ENCODE peak calls at places on chromosome 22, in nine cellular contexts. B, O, L, D, S, W, N, K and Q are unnamed samples.

GRCh38 chr22:42484506-42484905 is 35.1 kb downstream of the RRP7A start:
- DNase-seq in D (no peak), S (no peak), B (no peak), N (no peak), O (no peak), W (no peak), K (no peak), L (no peak), Q (no peak)

GRCh38 chr22:42673898-42674390 is 24.8 kb upstream of the CYB5R3 start:
- DNase-seq in D (no peak), W (no peak), S (no peak), B (no peak), O (no peak), K (no peak), N (no peak), L (no peak), Q (no peak)

GRCh38 chr22:28902490-28902889 is 19.1 kb downstream of the ZNRF3 start:
- DNase-seq in D (no peak), N (no peak), W (no peak), O (no peak), B (no peak), L (no peak), S (no peak), K (no peak), Q (no peak)

GRCh38 chr22:20440637-20441591 is 3.3 kb upstream of the SCARF2 start:
- DNase-seq in N (no peak), W (no peak), K (no peak), D (no peak), S (peak), B (no peak), O (peak), L (no peak), Q (no peak)

GRCh38 chr22:45671051-45671782 is 417 bp upstream of the ATXN10 start:
- DNase-seq in S (peak), N (no peak), O (no peak), L (no peak), K (no peak), B (no peak), W (no peak), D (no peak), Q (no peak)

GRCh38 chr22:19060356-19061009 is 61.7 kb downstream of the DGCR2 start:
- DNase-seq in S (peak), L (no peak), O (peak), W (peak), B (no peak), D (peak), K (no peak), N (peak), Q (peak)

GRCh38 chr22:20268350-20269012 is 363 bp upstream of the RTN4R start:
- DNase-seq in S (peak), O (peak), D (peak), N (peak), K (peak), L (peak), B (peak), W (no peak), Q (no peak)

GRCh38 chr22:19146215-19146968 is 1.9 kb upstream of the ESS2 start:
- DNase-seq in S (peak), L (no peak), W (no peak), O (no peak), K (no peak), B (no peak), N (no peak), D (no peak), Q (no peak)

GRCh38 chr22:46678785-46679700 is 58.9 kb downstream of the GRAMD4 start:
- DNase-seq in D (no peak), K (no peak), N (peak), O (no peak), B (no peak), S (no peak), L (no peak), W (no peak), Q (no peak)

GRCh38 chr22:28014141-28015055 is 95.3 kb upstream of the PITPNB start:
- DNase-seq in D (no peak), K (no peak), B (no peak), L (no peak), N (no peak), S (peak), O (peak), W (peak), Q (peak)

GRCh38 chr22:46862418-46863324 is 100.2 kb downstream of the TBC1D22A start:
- DNase-seq in N (no peak), O (no peak), K (no peak), W (no peak), S (no peak), L (no peak), D (no peak), B (no peak), Q (peak)

GRCh38 chr22:46239261-46240048 is 10.6 kb downstream of the CDPF1 start:
- DNase-seq in D (no peak), S (peak), O (no peak), W (no peak), K (no peak), B (no peak), L (no peak), N (no peak), Q (no peak)

GRCh38 chr22:20040801-20041200 is 19.9 kb downstream of the TANGO2 start:
- DNase-seq in K (no peak), B (no peak), L (no peak), S (no peak), O (no peak), W (no peak), N (no peak), D (no peak), Q (no peak)

GRCh38 chr22:27541831-27542230 is 259.7 kb downstream of the MN1 start:
- DNase-seq in L (no peak), B (no peak), D (no peak), N (no peak), W (no peak), K (no peak), S (no peak), O (no peak), Q (no peak)

GRCh38 chr22:45201678-45202332 is 38.1 kb downstream of the NUP50 start:
- DNase-seq in L (peak), W (no peak), S (no peak), N (peak), B (no peak), K (no peak), O (no peak), D (peak), Q (no peak)

GRCh38 chr22:25582946-25583345 is 18.5 kb downstream of the GRK3 start:
- DNase-seq in L (no peak), S (no peak), O (no peak), N (peak), K (no peak), D (no peak), W (no peak), B (no peak), Q (no peak)

GRCh38 chr22:50621491-50621880 is 6.5 kb downstream of the ARSA start:
- DNase-seq in W (no peak), N (no peak), S (peak), K (no peak), D (no peak), B (no peak), L (no peak), O (no peak), Q (no peak)

GRCh38 chr22:32544953-32545558 is 70.4 kb downstream of the FBXO7 start:
- DNase-seq in L (no peak), B (no peak), S (peak), D (no peak), W (peak), N (peak), K (no peak), O (no peak), Q (no peak)

GRCh38 chr22:50460942-50461341 is 13.9 kb downstream of the SBF1 start:
- DNase-seq in D (no peak), N (no peak), B (peak), S (no peak), W (no peak), O (no peak), K (no peak), L (no peak), Q (peak)

GRCh38 chr22:46107089-46107664 is 43.1 kb upstream of the PPARA start:
- DNase-seq in O (peak), W (no peak), L (no peak), K (no peak), N (no peak), S (no peak), B (peak), D (no peak), Q (no peak)

GRCh38 chr22:35649026-35649553 is 844 bp downstream of the APOL6 start:
- DNase-seq in L (no peak), S (no peak), B (no peak), O (no peak), D (no peak), K (no peak), W (no peak), N (no peak), Q (no peak)

GRCh38 chr22:35648066-35649025 is at the start of gene APOL6:
- DNase-seq in D (peak), K (peak), O (no peak), N (peak), S (peak), B (peak), L (peak), W (no peak), Q (peak)

GRCh38 chr22:35651085-35651484 is 2.8 kb downstream of the APOL6 start:
- DNase-seq in K (no peak), W (no peak), L (peak), D (no peak), B (no peak), N (no peak), S (peak), O (no peak), Q (no peak)

GRCh38 chr22:35645646-35646045 is 2.6 kb upstream of the APOL6 start:
- DNase-seq in K (no peak), D (no peak), B (no peak), S (peak), N (no peak), L (peak), W (no peak), O (no peak), Q (peak)

DNA sequence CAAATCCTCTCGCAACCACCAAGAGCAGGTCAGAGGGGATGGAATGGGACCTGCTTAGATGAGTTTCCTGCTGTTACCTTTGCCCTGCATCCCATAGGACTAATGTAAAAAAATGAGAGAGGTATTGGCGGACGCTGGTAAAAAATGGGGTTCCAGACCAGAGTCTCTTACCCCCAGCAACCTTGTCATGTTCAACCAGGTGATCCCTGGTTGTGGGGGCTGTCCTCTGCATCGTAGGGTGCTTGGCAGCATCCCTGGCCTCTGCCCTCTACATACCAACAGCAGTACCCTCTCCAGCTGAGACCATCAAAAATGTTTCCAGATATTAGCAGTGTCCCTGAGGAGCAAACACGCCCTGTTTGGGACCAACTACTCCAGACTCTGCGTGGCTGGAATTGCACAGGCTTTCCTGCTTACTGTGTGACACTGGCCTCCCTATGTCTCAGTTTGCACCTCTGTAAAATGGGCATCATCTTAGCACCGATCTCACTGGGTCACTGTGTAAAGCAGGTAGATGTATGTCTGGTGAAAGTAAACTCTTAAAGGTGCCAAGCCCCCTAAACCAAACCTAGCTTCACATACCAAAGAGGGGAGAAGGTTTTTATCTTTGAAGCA is 1.5 kb downstream of the APOL6 start:
- DNase-seq in K (no peak), L (no peak), W (no peak), B (no peak), N (no peak), O (no peak), D (no peak), S (peak), Q (peak)
- H3K4me3 ChIP-seq in K (no peak), L (no peak), W (peak), B (peak), N (no peak), O (peak), D (no peak), S (peak), Q (no peak)

GRCh38 chr22:36862251-36863242 is 1.7 kb downstream of the NCF4 start:
- DNase-seq in S (peak), D (no peak), O (peak), K (no peak), N (no peak), L (no peak), W (no peak), B (peak), Q (peak)
- TF ChIP-seq POLR2A in S (peak), D (no peak), O (no peak), K (no peak), N (no peak), L (no peak), W (no peak), B (no peak), Q (no peak)

DNA sequence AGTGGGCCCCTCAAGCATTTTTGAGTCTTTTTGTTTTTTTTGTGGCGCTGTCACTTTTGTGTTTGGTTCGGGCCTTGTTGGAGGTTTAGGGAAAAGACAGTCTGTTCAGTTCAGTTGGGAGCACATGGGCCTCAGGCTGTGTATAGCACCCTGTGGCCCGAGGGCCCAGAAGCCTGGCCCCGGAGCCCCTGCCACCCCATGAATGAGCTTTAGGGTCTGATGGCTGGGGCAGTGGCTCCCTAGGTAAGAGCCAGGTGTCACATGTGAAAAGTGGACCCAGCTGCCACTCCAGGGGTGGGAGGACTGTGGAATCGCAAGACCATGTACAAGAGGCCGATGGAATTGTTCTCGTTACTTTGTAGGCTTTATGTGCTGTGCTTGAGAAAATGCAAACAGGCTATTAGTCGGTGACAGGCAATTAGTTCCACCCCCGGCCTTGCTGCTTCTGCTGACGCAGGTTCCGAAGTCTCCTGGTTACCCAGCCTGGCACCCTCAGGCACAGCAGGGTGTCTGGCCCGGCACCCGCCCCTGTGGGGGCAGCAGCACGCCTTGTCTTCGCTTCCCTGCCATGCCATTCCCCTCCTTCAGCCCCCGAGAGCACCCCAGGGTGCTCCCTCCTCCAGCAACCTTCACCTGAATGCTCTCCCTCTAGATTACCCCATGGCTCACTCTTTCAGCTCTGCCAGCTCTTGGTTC is 38.2 kb upstream of the PARVG start:
- DNase-seq in O (peak), L (no peak), S (no peak), W (no peak), D (no peak), B (no peak), N (no peak), K (no peak), Q (no peak)
- TF ChIP-seq CTCF in O (no peak), L (no peak), S (no peak), W (no peak), D (no peak), B (no peak), N (no peak), K (no peak), Q (no peak)

GRCh38 chr22:37542959-37543358 is 17.3 kb upstream of the CDC42EP1 start:
- DNase-seq in S (no peak), L (no peak), W (no peak), O (no peak), K (no peak), D (no peak), N (no peak), B (no peak), Q (no peak)

GRCh38 chr22:37547249-37547741 is 13.0 kb upstream of the CDC42EP1 start:
- DNase-seq in D (no peak), O (no peak), L (no peak), K (no peak), S (no peak), N (no peak), B (no peak), W (no peak), Q (no peak)

GRCh38 chr22:37544955-37545702 is 15.2 kb upstream of the CDC42EP1 start:
- DNase-seq in O (peak), S (no peak), N (peak), K (peak), W (no peak), B (peak), L (peak), D (peak), Q (no peak)

GRCh38 chr22:37546436-37547248 is 13.6 kb upstream of the CDC42EP1 start:
- DNase-seq in K (no peak), W (no peak), N (peak), O (peak), D (no peak), L (no peak), S (no peak), B (peak), Q (peak)

DNA sequence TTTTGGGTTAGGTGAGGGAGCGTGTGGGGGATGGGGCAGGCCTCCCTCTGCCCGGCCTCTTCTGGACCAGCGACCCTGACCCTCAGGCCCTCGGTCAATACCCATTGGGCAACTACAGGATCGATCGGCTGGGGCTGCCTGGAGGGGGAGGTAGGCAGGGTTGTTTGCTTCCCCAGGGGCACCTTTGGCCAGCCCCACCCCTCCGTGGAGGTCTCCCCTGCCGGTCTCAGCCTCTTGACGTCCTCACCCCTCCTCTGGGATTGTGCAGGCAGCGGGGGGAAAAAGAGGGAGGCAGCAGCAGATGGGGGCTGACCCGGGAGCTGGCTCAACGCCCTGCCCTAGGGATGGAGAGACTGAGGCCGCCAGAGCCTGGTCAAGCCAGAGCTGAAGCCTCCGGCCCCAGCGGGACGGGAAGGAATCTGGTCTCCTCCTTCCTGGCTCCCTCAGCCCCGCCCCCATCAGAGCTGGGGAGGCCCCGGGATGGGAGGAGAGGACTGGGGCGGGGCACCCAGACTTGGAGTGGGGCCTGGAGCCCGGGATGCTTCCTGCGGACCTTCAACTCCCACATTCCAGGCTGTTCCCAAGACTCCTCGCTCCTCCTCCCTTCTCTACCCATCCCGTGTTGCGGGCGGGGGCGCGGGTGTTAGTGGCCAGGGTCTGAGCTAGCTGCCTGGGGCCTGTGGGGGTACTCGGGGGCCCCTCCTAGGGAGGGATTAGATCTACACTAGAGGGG is 14.4 kb upstream of the CDC42EP1 start:
- DNase-seq in N (peak), L (peak), S (peak), K (peak), O (peak), B (peak), W (peak), D (peak), Q (peak)
- H3K4me3 ChIP-seq in N (peak), L (peak), S (no peak), K (no peak), O (peak), B (peak), W (peak), D (peak), Q (no peak)

GRCh38 chr22:30028731-30029130 is 51.5 kb upstream of the HORMAD2 start:
- DNase-seq in N (no peak), K (no peak), S (no peak), O (no peak), B (no peak), L (no peak), D (no peak), W (no peak), Q (peak)
- TF ChIP-seq POLR2A in N (no peak), K (no peak), S (no peak), O (no peak), B (no peak), L (no peak), D (no peak), W (no peak), Q (no peak)

GRCh38 chr22:40053460-40053859 is 58.7 kb downstream of the FAM83F start:
- DNase-seq in K (no peak), B (no peak), O (no peak), D (no peak), N (no peak), L (no peak), S (no peak), W (no peak), Q (no peak)

GRCh38 chr22:40051322-40051721 is 56.6 kb downstream of the FAM83F start:
- DNase-seq in B (no peak), N (no peak), D (no peak), O (no peak), S (no peak), K (no peak), W (no peak), L (no peak), Q (no peak)

GRCh38 chr22:40055143-40055926 is 60.6 kb downstream of the FAM83F start:
- DNase-seq in W (no peak), S (no peak), L (no peak), O (no peak), D (no peak), B (no peak), N (no peak), K (no peak), Q (no peak)

GRCh38 chr22:40056163-40056958 is 61.6 kb downstream of the FAM83F start:
- DNase-seq in S (no peak), B (no peak), N (no peak), K (no peak), W (no peak), D (no peak), L (no peak), O (no peak), Q (no peak)

GRCh38 chr22:40054486-40054885 is 59.7 kb downstream of the FAM83F start:
- DNase-seq in N (no peak), D (no peak), W (no peak), L (no peak), K (no peak), B (no peak), S (no peak), O (no peak), Q (no peak)
- TF ChIP-seq CTCF in N (no peak), D (no peak), W (no peak), L (no peak), K (no peak), B (no peak), S (no peak), O (no peak), Q (no peak)

DNA sequence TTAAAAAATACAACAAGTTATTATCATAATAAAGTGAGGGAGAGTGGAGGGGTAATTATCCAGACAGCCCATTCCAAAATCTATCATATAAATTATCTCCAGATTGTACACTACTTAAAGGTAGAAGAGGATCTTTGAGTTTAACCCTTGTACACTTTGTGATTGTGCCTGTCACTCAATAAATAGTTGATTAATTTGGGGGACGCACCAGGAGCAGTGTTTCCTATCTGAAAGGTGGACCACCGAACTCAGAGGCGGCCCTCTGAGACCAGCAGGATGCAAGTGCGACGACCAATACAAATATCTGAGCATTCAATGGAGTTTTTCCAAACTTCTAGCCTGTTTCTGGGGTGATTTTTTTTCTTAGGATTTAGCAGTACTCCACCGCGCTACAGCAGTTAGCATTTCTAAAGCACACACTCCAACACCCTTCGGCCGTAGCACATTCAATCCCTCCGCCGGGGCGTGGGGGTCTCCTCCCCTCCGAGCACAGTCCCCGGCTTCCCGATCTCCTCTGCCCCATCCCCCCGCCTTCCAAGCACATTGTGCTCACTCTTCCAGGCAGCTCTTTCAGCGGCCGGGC is 1.0 kb upstream of the CECR2 start:
- DNase-seq in O (no peak), N (no peak), S (peak), L (no peak), B (no peak), W (no peak), K (no peak), D (no peak), Q (no peak)
- H3K4me3 ChIP-seq in O (peak), N (no peak), S (peak), L (peak), B (peak), W (peak), K (peak), D (peak), Q (peak)

GRCh38 chr22:21587803-21588611 is 20.5 kb downstream of the UBE2L3 start:
- DNase-seq in L (no peak), N (peak), W (no peak), O (no peak), B (no peak), K (no peak), S (no peak), D (no peak), Q (no peak)
- TF ChIP-seq POLR2A in L (no peak), N (no peak), W (no peak), O (no peak), B (no peak), K (no peak), S (no peak), D (no peak), Q (no peak)

GRCh38 chr22:24424001-24424900 is 3.1 kb upstream of the ADORA2A start:
- DNase-seq in B (no peak), O (peak), W (no peak), S (peak), N (no peak), D (no peak), K (no peak), L (peak), Q (no peak)
- TF ChIP-seq CTCF in B (no peak), O (no peak), W (no peak), S (no peak), N (no peak), D (no peak), K (no peak), L (no peak), Q (no peak)